ENCODE peak calls at places on chromosomes 11 and 22, in six cellular contexts. F, X, L, O, R and U are unnamed samples.

GRCh38 chr11:27040302-27041115 is at the start of gene BBOX1:
- DNase-seq in X (no peak), L (no peak), F (no peak), O (peak), R (no peak), U (peak)

GRCh38 chr11:108664730-108665525 is at the start of gene DDX10:
- DNase-seq in L (peak), F (peak), X (peak), O (peak), R (peak), U (peak)

GRCh38 chr11:130726647-130727046 is 189.6 kb downstream of the SNX19 start:
- DNase-seq in F (no peak), X (no peak), O (no peak), R (no peak), L (no peak), U (no peak)

GRCh38 chr11:86151188-86152005 is 82.5 kb upstream of the PICALM start:
- DNase-seq in L (no peak), F (no peak), O (peak), R (no peak), X (no peak), U (no peak)

GRCh38 chr11:15968461-15969130 is 387.8 kb downstream of the SOX6 start:
- DNase-seq in R (no peak), L (no peak), F (no peak), O (peak), X (peak), U (peak)

GRCh38 chr22:40922484-40923303 is 28.5 kb upstream of the RBX1 start:
- DNase-seq in L (no peak), O (peak), F (peak), R (peak), X (peak), U (peak)

GRCh38 chr22:29580200-29580810 is 608 bp downstream of the NIPSNAP1 start:
- DNase-seq in L (peak), R (no peak), O (no peak), F (peak), X (no peak), U (no peak)

GRCh38 chr22:38435010-38435409 is 20.0 kb downstream of the KCNJ4 start:
- DNase-seq in F (no peak), L (no peak), X (no peak), O (no peak), R (no peak), U (no peak)

GRCh38 chr11:36089920-36090319 is 146.1 kb downstream of the LDLRAD3 start:
- DNase-seq in L (no peak), R (no peak), X (no peak), O (no peak), F (peak), U (no peak)

GRCh38 chr11:107712342-107712741 is 486 bp upstream of the SLN start:
- DNase-seq in R (no peak), F (no peak), O (no peak), L (no peak), X (no peak), U (no peak)

GRCh38 chr11:7657306-7658025 is 15.8 kb downstream of the CYB5R2 start:
- DNase-seq in X (peak), F (peak), L (no peak), O (peak), R (no peak), U (peak)

GRCh38 chr11:8754241-8754640 is 71.6 kb downstream of the RPL27A start:
- DNase-seq in F (no peak), L (no peak), O (peak), X (no peak), R (no peak), U (peak)
- TF ChIP-seq CTCF in F (no peak), L (no peak), O (no peak), X (no peak), R (peak), U (peak)

GRCh38 chr11:57638811-57639320 is 10.8 kb downstream of the YPEL4 start:
- DNase-seq in O (no peak), R (no peak), X (peak), F (no peak), L (no peak), U (no peak)
- TF ChIP-seq CTCF in O (no peak), R (no peak), X (peak), F (no peak), L (no peak), U (no peak)

DNA sequence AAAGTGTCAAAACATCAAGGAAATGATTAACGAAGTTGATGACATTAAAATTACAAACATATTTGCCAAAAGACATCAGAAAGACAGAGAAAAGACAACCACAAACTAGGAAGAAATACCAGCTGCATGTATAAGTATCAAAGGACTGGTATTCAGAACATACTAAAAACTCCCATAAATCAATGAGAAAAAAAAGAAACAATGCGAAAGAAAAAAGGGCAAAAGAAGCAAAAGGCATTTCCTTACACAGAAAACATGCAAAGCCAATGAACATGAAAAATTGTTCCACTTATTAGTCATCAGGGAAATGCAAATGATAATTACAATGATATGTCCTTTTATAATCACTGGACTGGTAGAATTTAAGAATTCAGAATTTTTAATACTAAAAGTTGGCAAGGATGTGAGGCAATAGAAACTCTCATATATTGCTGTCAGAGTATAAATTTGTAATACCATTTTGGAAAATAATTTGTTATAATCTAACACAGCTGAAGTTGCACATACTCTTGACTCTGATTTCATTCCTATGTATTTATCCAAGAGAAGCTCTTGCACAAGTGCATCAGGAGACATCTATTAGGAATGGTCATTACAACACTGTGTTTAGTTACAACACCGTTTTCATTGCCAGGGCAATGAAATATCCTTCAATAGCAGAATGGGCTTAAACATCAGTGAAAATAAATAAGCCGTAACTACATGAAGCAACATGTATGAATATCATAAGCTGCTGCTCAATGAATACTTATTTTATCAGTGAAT is 279.7 kb downstream of the SWAP70 start:
- DNase-seq in R (peak), O (peak), X (peak), L (no peak), F (peak), U (peak)
- TF ChIP-seq CTCF in R (no peak), O (no peak), X (no peak), L (no peak), F (no peak), U (no peak)

GRCh38 chr22:19517919-19518567 is 6.2 kb downstream of the CLDN5 start:
- DNase-seq in X (no peak), L (no peak), O (no peak), F (no peak), R (no peak), U (no peak)

GRCh38 chr22:19520007-19520406 is 4.2 kb downstream of the CLDN5 start:
- DNase-seq in X (no peak), L (no peak), F (no peak), O (no peak), R (no peak), U (no peak)

GRCh38 chr22:19519041-19519926 is 4.9 kb downstream of the CLDN5 start:
- DNase-seq in R (no peak), X (no peak), O (no peak), F (no peak), L (no peak), U (no peak)

GRCh38 chr22:19517171-19517500 is 7.1 kb downstream of the CLDN5 start:
- DNase-seq in L (no peak), O (no peak), R (no peak), F (no peak), X (no peak), U (no peak)

GRCh38 chr22:19518568-19519030 is 5.6 kb downstream of the CLDN5 start:
- DNase-seq in O (no peak), L (no peak), R (no peak), X (no peak), F (no peak), U (no peak)
- TF ChIP-seq CTCF in O (no peak), L (no peak), R (no peak), X (no peak), F (no peak), U (no peak)

GRCh38 chr11:92504534-92504933 is 279.9 kb downstream of the FAT3 start:
- DNase-seq in L (no peak), R (no peak), X (no peak), F (no peak), O (no peak), U (no peak)

GRCh38 chr11:92501346-92501745 is 276.7 kb downstream of the FAT3 start:
- DNase-seq in R (no peak), X (no peak), F (no peak), L (no peak), O (no peak), U (no peak)

GRCh38 chr11:92510591-92510990 is 286.0 kb downstream of the FAT3 start:
- DNase-seq in O (no peak), F (no peak), L (no peak), X (no peak), R (no peak), U (no peak)

GRCh38 chr11:92504004-92504403 is 279.4 kb downstream of the FAT3 start:
- DNase-seq in F (no peak), L (no peak), O (no peak), X (no peak), R (no peak), U (no peak)

GRCh38 chr11:92505689-92506088 is 281.1 kb downstream of the FAT3 start:
- DNase-seq in X (peak), O (peak), F (no peak), R (no peak), L (no peak), U (no peak)
- TF ChIP-seq CTCF in X (no peak), O (no peak), F (no peak), R (no peak), L (no peak), U (no peak)

GRCh38 chr11:125887373-125888324 is at the start of gene HYLS1:
- DNase-seq in X (peak), R (peak), L (peak), F (peak), O (peak), U (peak)
- TF ChIP-seq CTCF in X (peak), R (no peak), L (peak), F (peak), O (peak), U (peak)

GRCh38 chr11:131889760-131890620 is 519.6 kb downstream of the NTM start:
- DNase-seq in R (no peak), F (no peak), O (no peak), L (no peak), X (peak), U (no peak)
- TF ChIP-seq CTCF in R (no peak), F (no peak), O (no peak), L (peak), X (peak), U (no peak)